ENCODE peak calls at places on chromosomes 4 and X, in eight cellular contexts. V is tibial artery, T is fibroblast of pulmonary artery, Q is gastrocnemius medialis, W is lower leg skin, U is fibroblast of lung, K is WERI-Rb-1, I is PC-3. J is an unnamed sample.

GRCh38 chr4:175427751-175428150 is 384.3 kb downstream of the GPM6A start:
- DNase-seq in U (no peak), I (no peak), T (no peak), K (no peak), Q (no peak), W (no peak), V (no peak), J (no peak)

GRCh38 chr4:45347056-45347455 is 620.7 kb upstream of the GNPDA2 start:
- DNase-seq in I (no peak), Q (no peak), K (no peak), U (no peak), T (no peak), V (no peak), W (no peak), J (no peak)

GRCh38 chr4:90840828-90841227 is 713.6 kb downstream of the CCSER1 start:
- DNase-seq in V (no peak), K (no peak), I (no peak), W (no peak), U (no peak), T (peak; percentile 8), Q (no peak), J (no peak)

GRCh38 chr4:99720206-99720605 is 62.6 kb upstream of the C4orf54 start:
- DNase-seq in I (no peak), Q (no peak), K (peak; percentile 42), U (no peak), W (no peak), V (no peak), T (no peak), J (no peak)

GRCh38 chrX:28756647-28757046 is 169.4 kb downstream of the IL1RAPL1 start:
- DNase-seq in I (no peak), Q (no peak), W (no peak), V (no peak), U (peak; percentile 40), K (no peak), T (peak; percentile 29), J (no peak)

GRCh38 chrX:134013528-134013927 is 28.1 kb upstream of the GPC3 start:
- DNase-seq in V (no peak), W (no peak), U (no peak), K (no peak), I (no peak), T (no peak), Q (no peak), J (no peak)

GRCh38 chrX:14032383-14032782 is 2.7 kb upstream of the GEMIN8 start:
- DNase-seq in U (peak; percentile 29), I (peak; percentile 66), Q (no peak), T (peak; percentile 69), K (peak; percentile 42), W (peak; percentile 26), V (peak; percentile 28), J (no peak)

GRCh38 chr4:24472514-24473308 is 111.6 kb downstream of the DHX15 start:
- DNase-seq in K (peak; percentile 93), U (peak; percentile 86), W (peak; percentile 59), Q (peak; percentile 79), V (peak; percentile 82), T (peak; percentile 80), I (peak; percentile 65), J (no peak)

GRCh38 chr4:147096667-147097604 is 151.3 kb upstream of the TTC29 start:
- DNase-seq in W (no peak), V (no peak), I (peak; percentile 64), T (peak; percentile 84), K (no peak), Q (no peak), U (peak; percentile 38), J (no peak)

GRCh38 chr4:87974856-87975462 is 555 bp upstream of the SPP1 start:
- DNase-seq in V (no peak), U (peak; percentile 49), T (no peak), K (no peak), W (no peak), I (peak; percentile 55), Q (no peak), J (no peak)

GRCh38 chr4:120070191-120070590 is 3.5 kb upstream of the MAD2L1 start:
- DNase-seq in Q (no peak), T (peak; percentile 51), I (no peak), W (no peak), K (no peak), U (peak; percentile 37), V (no peak), J (no peak)

GRCh38 chrX:9654928-9655327 is 110.7 kb downstream of the GPR143 start:
- DNase-seq in K (no peak), V (no peak), T (no peak), W (no peak), U (no peak), I (no peak), Q (no peak), J (no peak)

GRCh38 chrX:48761674-48762471 is at the start of gene GLOD5:
- DNase-seq in W (peak; percentile 32), Q (no peak), K (peak; percentile 63), I (peak; percentile 88), T (peak; percentile 3), U (peak; percentile 2), V (no peak), J (no peak)

GRCh38 chr4:145278341-145279121 is 98.1 kb upstream of the OTUD4 start:
- DNase-seq in Q (no peak), I (peak; percentile 60), U (peak; percentile 87), V (no peak), W (no peak), K (no peak), T (peak; percentile 48), J (no peak)

DNA sequence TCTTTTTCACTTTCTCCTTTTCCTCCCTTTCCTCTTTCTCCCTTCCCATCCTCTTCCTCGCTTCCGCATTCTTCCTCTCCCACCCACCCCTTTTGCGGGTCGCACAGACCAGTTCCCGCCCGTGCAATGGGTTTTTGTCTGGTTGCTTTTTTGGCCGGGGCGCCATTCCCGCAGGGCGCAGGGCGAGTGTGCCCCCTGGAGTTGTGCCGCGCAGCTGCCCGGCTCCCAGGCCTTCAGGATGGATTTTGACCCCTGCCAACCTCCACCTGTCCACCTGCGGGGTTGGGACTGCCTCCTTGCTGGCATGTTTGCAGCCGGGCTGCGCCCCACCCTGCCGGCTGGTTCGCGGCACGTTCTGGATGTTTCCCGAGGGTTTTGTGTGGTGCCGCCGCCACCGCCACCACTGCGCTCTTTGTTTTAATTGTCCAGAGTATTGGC is 578 bp upstream of the SEL1L3 start:
- DNase-seq in K (peak; percentile 44), U (no peak), I (peak; percentile 3), T (no peak), W (no peak), Q (no peak), V (no peak), J (no peak)
- TF ChIP-seq CTCF in K (peak; percentile 48), U (peak; percentile 31), I (peak; percentile 46), T (peak; percentile 21), W (no peak), Q (no peak), V (no peak), J (peak; percentile 47)

DNA sequence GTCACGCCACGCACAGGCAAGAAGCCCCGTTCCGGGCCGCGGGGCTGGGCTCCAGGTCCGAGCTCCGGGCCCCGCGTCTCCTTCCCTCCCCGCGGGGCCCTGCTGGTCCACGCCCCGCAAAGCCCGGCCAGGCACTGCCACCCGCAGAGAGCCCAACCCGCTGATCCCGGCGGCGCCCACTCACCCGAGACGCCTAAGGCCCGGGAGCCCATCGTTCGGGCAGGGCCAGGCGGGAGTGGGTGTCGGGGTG is 870 bp downstream of the PDZD4 start:
- DNase-seq in Q (no peak), W (no peak), I (no peak), V (no peak), U (no peak), T (no peak), K (no peak), J (no peak)
- H3K4me3 ChIP-seq in Q (peak overlapping the region; percentile 22), W (no peak overlapping the region), I (no peak overlapping the region), V (peak overlapping the region; percentile 55), U (no peak overlapping the region), T (no peak overlapping the region), K (peak overlapping the region; percentile 66), J (no peak overlapping the region)

DNA sequence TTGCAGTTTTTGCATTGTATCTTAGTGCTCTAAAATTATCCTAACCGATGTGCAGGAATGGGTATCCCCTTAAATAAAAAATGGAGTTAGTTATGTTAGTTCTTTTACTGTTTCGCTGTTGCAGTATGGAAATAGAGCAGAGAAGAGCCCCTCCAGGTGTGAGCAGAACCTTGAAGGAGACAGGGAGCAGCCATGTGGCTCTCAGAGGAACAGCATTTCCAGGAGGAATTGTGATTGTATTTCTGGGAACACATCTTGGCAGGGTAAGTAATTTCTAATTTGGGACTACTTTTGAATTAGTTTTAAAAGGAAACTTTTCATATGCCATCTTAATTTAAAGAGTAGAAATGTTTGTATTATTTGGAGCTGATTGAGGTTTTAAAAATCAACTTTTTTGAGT is 5.3 kb upstream of the CCDC158 start:
- DNase-seq in T (no peak), I (peak; percentile 22), V (no peak), Q (no peak), W (no peak), K (no peak), U (no peak), J (no peak)
- TF ChIP-seq CTCF in T (peak; percentile 28), I (peak; percentile 48), V (peak; percentile 12), Q (no peak), W (no peak), K (peak; percentile 42), U (peak; percentile 22), J (no peak)

DNA sequence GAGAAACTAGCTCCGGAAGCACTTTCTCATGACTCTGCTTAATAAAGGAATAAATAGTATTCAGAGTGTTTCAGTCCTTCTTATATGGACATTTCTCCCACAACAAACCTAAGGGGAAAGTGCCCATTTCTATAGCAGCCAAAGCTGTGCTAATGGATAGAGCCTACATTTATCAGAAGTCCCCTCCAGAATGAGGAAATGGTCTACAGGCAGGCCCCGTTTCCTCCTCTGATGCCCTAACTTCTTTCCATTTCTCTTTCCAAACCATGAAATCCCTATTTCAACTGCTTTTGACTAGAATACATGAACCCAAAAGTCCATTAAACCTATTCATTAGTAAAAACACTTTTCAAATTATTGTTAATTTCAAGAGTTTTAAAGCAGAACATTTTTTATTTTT is 4.5 kb downstream of the ACSL1 start:
- DNase-seq in I (no peak), Q (no peak), T (no peak), K (no peak), W (no peak), V (no peak), U (no peak), J (no peak)
- H3K4me3 ChIP-seq in I (no peak overlapping the region), Q (peak overlapping the region; percentile 66), T (no peak overlapping the region), K (no peak overlapping the region), W (no peak overlapping the region), V (no peak overlapping the region), U (no peak overlapping the region), J (no peak overlapping the region)